ENCODE peak calls at places on chromosomes 7 and 10, in eight cellular contexts. N, I, G, S, P, L, R and E are unnamed samples.

GRCh38 chr10:12252882-12253546 is 57.0 kb downstream of the CDC123 start:
- DNase-seq in N (no peak), I (no peak), G (peak), S (no peak), P (no peak), L (no peak), R (no peak), E (no peak)

GRCh38 chr7:158838238-158838637 is 8.9 kb upstream of the ESYT2 start:
- DNase-seq in N (no peak), I (no peak), G (no peak), S (no peak), P (no peak), L (no peak), R (no peak), E (no peak)

GRCh38 chr7:128453836-128454804 is 1.6 kb upstream of the HILPDA start:
- DNase-seq in N (peak), I (no peak), G (peak), S (peak), P (peak), L (peak), R (peak), E (no peak)

GRCh38 chr10:72328045-72328828 is 26.5 kb downstream of the DNAJB12 start:
- DNase-seq in N (peak), I (peak), G (peak), S (peak), P (peak), L (peak), R (no peak), E (peak)

GRCh38 chr10:31034041-31034918 is 2.6 kb upstream of the ZNF438 start:
- DNase-seq in N (no peak), I (peak), G (no peak), S (no peak), P (peak), L (no peak), R (peak), E (no peak)

GRCh38 chr10:24806262-24806661 is 82.6 kb upstream of the ARHGAP21 start:
- DNase-seq in N (no peak), I (no peak), G (no peak), S (no peak), P (no peak), L (no peak), R (no peak), E (no peak)

GRCh38 chr10:131453772-131454634 is 142.5 kb upstream of the TCERG1L start:
- DNase-seq in N (peak), I (peak), G (peak), S (peak), P (peak), L (peak), R (no peak), E (no peak)

GRCh38 chr10:88913803-88914202 is 33.8 kb downstream of the STAMBPL1 start:
- DNase-seq in N (no peak), I (no peak), G (no peak), S (no peak), P (no peak), L (no peak), R (no peak), E (no peak)

GRCh38 chr7:144649120-144649519 is 186.7 kb downstream of the TPK1 start:
- DNase-seq in N (no peak), I (no peak), G (no peak), S (no peak), P (no peak), L (no peak), R (no peak), E (no peak)

GRCh38 chr10:114026189-114027040 is 17.3 kb upstream of the ADRB1 start:
- DNase-seq in N (no peak), I (peak), G (no peak), S (no peak), P (no peak), L (no peak), R (peak), E (no peak)

GRCh38 chr7:134625571-134625970 is 21.1 kb upstream of the BPGM start:
- DNase-seq in N (no peak), I (peak), G (no peak), S (no peak), P (no peak), L (no peak), R (peak), E (no peak)

GRCh38 chr7:44445986-44446671 is 44.3 kb downstream of the NUDCD3 start:
- DNase-seq in N (no peak), I (no peak), G (no peak), S (no peak), P (no peak), L (no peak), R (no peak), E (no peak)
- H3K4me3 ChIP-seq in N (no peak), I (no peak), G (no peak), S (no peak), P (no peak), L (no peak), R (no peak), E (no peak)

DNA sequence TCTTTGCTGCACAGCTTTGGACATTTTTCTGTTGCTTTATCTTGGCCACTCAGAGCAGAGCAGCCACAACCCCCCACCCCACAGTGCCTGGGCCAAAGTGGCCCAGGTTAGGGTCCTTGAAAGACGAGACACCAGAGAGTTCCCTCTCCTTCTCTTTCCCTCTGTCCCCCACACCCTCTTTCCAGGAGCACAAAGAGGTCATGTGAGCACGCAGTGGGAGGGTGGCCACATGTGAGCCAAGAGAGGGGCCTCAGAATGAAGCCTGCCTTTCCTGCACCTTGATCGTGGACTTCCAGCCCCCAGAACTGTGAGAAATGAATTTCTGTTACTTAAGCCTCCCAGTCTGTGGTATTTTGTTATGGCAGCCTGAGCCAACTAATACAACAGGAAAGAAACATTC is 14.6 kb upstream of the MSMB start:
- DNase-seq in N (no peak), I (no peak), G (no peak), S (no peak), P (no peak), L (no peak), R (no peak), E (no peak)
- H3K4me3 ChIP-seq in N (no peak), I (no peak), G (no peak), S (no peak), P (no peak), L (no peak), R (no peak), E (no peak)

DNA sequence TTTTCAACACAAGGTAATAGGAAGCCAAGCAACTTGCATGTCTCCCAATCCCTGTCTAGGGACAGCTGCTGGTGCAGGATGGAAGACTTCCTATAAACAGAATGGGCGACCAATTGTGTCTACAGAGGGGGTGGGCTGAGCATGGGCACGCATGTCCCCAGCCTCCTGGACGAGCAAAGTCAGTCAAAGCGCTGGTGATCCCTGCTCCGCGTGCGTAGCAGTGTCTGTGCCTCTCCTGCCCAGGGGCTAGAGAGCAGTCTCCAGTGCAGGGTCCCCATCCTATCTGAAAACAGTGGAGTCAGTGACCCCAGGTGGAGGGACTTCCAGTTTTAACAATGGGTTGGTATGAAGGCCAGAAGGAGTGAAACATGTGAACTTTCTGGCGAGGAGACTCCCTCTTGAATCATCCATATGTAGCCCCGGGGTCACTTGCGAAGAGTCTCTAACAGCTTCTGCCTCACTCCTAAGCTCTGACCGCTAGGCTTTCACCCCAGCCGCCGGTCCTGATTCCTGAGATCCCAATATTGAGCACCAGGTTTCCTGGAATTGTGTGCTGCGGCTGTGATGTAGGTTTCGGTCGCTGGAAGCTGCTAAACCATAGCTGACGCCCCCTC is 723 bp upstream of the CASP2 start:
- DNase-seq in N (no peak), I (no peak), G (no peak), S (no peak), P (no peak), L (no peak), R (no peak), E (no peak)
- H3K4me3 ChIP-seq in N (peak), I (peak), G (no peak), S (no peak), P (no peak), L (peak), R (peak), E (peak)

GRCh38 chr10:1420663-1421362 is 316.5 kb downstream of the ADARB2 start:
- DNase-seq in N (no peak), I (peak), G (peak), S (peak), P (peak), L (peak), R (no peak), E (peak)
- H3K4me3 ChIP-seq in N (no peak), I (no peak), G (no peak), S (no peak), P (no peak), L (no peak), R (no peak), E (peak)

GRCh38 chr7:93836111-93836510 is 54.4 kb downstream of the TFPI2 start:
- DNase-seq in N (no peak), I (no peak), G (no peak), S (no peak), P (no peak), L (no peak), R (no peak), E (no peak)
- H3K4me3 ChIP-seq in N (no peak), I (no peak), G (no peak), S (no peak), P (no peak), L (no peak), R (no peak), E (no peak)

DNA sequence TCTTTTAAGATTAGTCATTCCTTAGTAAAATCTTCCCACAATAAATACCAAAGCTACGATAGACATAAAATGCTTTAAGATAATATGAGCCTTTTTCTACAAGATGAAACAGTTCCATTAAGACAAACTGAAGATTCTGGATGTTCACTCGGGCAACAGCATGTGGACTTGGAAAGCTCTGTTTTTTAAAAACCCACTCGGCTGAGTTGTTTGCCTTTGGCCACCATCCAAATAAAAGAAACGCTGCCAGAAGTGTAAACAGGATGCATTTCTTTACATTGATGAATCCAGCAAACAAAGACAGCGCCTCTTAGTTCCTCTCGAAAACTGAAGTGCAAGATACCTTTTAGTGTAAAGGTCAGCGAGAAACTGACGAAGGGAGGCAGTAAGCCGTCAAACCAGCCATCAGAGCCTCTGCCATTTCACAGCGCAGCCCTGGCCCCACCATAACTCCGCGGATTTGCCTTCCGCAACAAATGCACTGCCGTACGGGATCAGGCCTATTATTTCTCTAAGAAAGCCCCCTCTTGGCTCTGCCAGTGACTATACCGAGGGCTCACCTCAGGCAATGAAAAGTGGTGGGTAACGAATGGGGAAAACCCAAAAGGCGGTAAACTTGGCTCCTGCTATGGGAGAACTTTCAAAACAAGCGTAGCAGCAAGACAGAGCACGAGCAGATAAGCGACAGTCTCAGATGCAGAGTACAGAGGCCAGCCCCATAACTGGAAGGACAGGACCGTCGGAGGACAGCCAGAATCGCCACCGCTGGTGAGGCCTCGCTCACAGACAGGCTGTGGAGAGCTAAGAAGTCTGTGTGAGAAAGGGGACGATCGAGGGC is 41.4 kb downstream of the GNA12 start:
- DNase-seq in N (no peak), I (peak), G (no peak), S (no peak), P (peak), L (peak), R (no peak), E (peak)
- H3K4me3 ChIP-seq in N (peak), I (peak), G (no peak), S (no peak), P (no peak), L (no peak), R (peak), E (peak)

GRCh38 chr10:100348389-100348927 is 1.4 kb downstream of the SCD start:
- DNase-seq in N (no peak), I (peak), G (no peak), S (no peak), P (no peak), L (no peak), R (no peak), E (no peak)
- H3K4me3 ChIP-seq in N (peak), I (peak), G (no peak), S (no peak), P (no peak), L (no peak), R (peak), E (peak)

GRCh38 chr7:100127866-100128601 is 1.3 kb downstream of the MBLAC1 start:
- DNase-seq in N (peak), I (no peak), G (peak), S (no peak), P (peak), L (no peak), R (no peak), E (no peak)
- H3K4me3 ChIP-seq in N (peak), I (peak), G (peak), S (peak), P (peak), L (peak), R (peak), E (peak)

GRCh38 chr7:123966936-123967335 is 41.9 kb downstream of the SPAM1 start:
- DNase-seq in N (no peak), I (no peak), G (no peak), S (peak), P (peak), L (no peak), R (no peak), E (no peak)
- H3K4me3 ChIP-seq in N (no peak), I (no peak), G (no peak), S (no peak), P (no peak), L (no peak), R (no peak), E (no peak)